ENCODE peak calls at places on chromosomes 12 and 14, in seven cellular contexts. P is T-helper 17 cell; C is CD8-positive, alpha-beta T cell; B is upper lobe of right lung; G is GM10248; Z is stimulated activated CD8-positive, alpha-beta memory T cell treated with anti-CD3 and anti-CD28 coated beads, Interleukin-4, amount 100 ng/mL, for 1 hour; X is AG10803. Q is an unnamed sample.

GRCh38 chr14:26389646-26390508 is 208.0 kb downstream of the NOVA1 start:
- DNase-seq in X (peak; percentile 19), B (no peak), Z (no peak), P (no peak), G (no peak), C (no peak), Q (no peak)

GRCh38 chr12:74732801-74733200 is 195.2 kb downstream of the ATXN7L3B start:
- DNase-seq in P (no peak), Z (no peak), X (no peak), B (no peak), G (no peak), C (no peak), Q (no peak)

GRCh38 chr12:25456474-25456873 is 96.6 kb downstream of the LMNTD1 start:
- DNase-seq in P (no peak), G (no peak), B (no peak), C (no peak), X (no peak), Z (no peak), Q (no peak)

GRCh38 chr12:75478395-75478794 is 2.2 kb upstream of the GLIPR1 start:
- DNase-seq in G (no peak), X (peak; percentile 71), B (no peak), C (no peak), Z (no peak), P (no peak), Q (no peak)

GRCh38 chr12:74538491-74539258 is 1.0 kb downstream of the ATXN7L3B start:
- DNase-seq in P (peak; percentile 35), X (no peak), C (no peak), Z (no peak), B (no peak), G (peak; percentile 20), Q (no peak)

GRCh38 chr12:104697186-104697585 is 240.4 kb downstream of the CHST11 start:
- DNase-seq in G (no peak), C (no peak), P (no peak), B (no peak), Z (no peak), X (no peak), Q (no peak)

GRCh38 chr12:93911436-93911835 is 234.3 kb downstream of the CRADD start:
- DNase-seq in Z (no peak), X (peak; percentile 47), P (no peak), C (no peak), B (no peak), G (no peak), Q (no peak)

GRCh38 chr12:77710209-77710608 is 120.5 kb upstream of the NAV3 start:
- DNase-seq in G (no peak), B (no peak), X (no peak), P (no peak), Z (no peak), C (no peak), Q (no peak)

GRCh38 chr14:22564463-22564862 is 24.6 kb downstream of the DAD1 start:
- DNase-seq in B (no peak), C (no peak), X (no peak), Z (no peak), G (no peak), P (no peak), Q (no peak)

GRCh38 chr14:90426031-90426540 is 29.3 kb downstream of the CALM1 start:
- DNase-seq in Z (no peak), C (no peak), P (no peak), B (no peak), G (no peak), X (no peak), Q (no peak)

Q was measured in NK-92 treated with Interleukin-12 subunit alpha and Interleukin-12 subunit beta, amount 100 ng/mL, for 24 hours.